ENCODE peak calls at places on chromosome 13, in nine cellular contexts. T is RPMI8226; B is MV-4-11; P is PC-3; U is T-helper 9 cell; Z is spleen; I is ELR; K is GM20000; H is stimulated activated CD4-positive, alpha-beta T cell treated with anti-CD3 and anti-CD28 coated beads, TNF-alpha, amount 100 ng/mL, for 48 hours. R is an unnamed sample.

GRCh38 chr13:80946008-80946802 is 605.3 kb upstream of the SPRY2 start:
- DNase-seq in T (no peak), B (no peak), P (peak; percentile 33), U (no peak), Z (no peak), I (no peak), K (no peak), H (no peak), R (no peak)

GRCh38 chr13:73870036-73870741 is 264.0 kb downstream of the KLF12 start:
- DNase-seq in T (no peak), B (no peak), P (no peak), U (no peak), Z (no peak), I (no peak), K (no peak), H (no peak), R (no peak)

GRCh38 chr13:27359203-27359821 is 65.1 kb upstream of the GTF3A start:
- DNase-seq in T (peak; percentile 56), B (peak; percentile 46), P (peak; percentile 75), U (peak; percentile 57), Z (peak; percentile 85), I (peak; percentile 69), K (peak; percentile 73), H (no peak), R (peak; percentile 89)

GRCh38 chr13:84870190-84870589 is 929.0 kb downstream of the SLITRK6 start:
- DNase-seq in T (peak; percentile 25), B (no peak), P (peak; percentile 60), U (no peak), Z (no peak), I (peak; percentile 28), K (no peak), H (no peak), R (no peak)

GRCh38 chr13:45807520-45808099 is 43.9 kb downstream of the SIAH3 start:
- DNase-seq in T (peak; percentile 49), B (peak; percentile 58), P (peak; percentile 59), U (no peak), Z (no peak), I (peak; percentile 71), K (peak; percentile 56), H (no peak), R (no peak)

GRCh38 chr13:73810647-73811046 is 323.6 kb downstream of the KLF12 start:
- DNase-seq in T (no peak), B (no peak), P (no peak), U (no peak), Z (no peak), I (peak; percentile 13), K (no peak), H (no peak), R (no peak)

GRCh38 chr13:71935166-71935840 is 68.3 kb upstream of the DACH1 start:
- DNase-seq in T (no peak), B (no peak), P (no peak), U (no peak), Z (no peak), I (no peak), K (no peak), H (no peak), R (no peak)

GRCh38 chr13:72205773-72206172 is 338.8 kb upstream of the DACH1 start:
- DNase-seq in T (no peak), B (no peak), P (peak; percentile 69), U (no peak), Z (no peak), I (peak; percentile 37), K (no peak), H (no peak), R (no peak)

GRCh38 chr13:70630247-70630646 is 522.0 kb upstream of the KLHL1 start:
- DNase-seq in T (no peak), B (no peak), P (peak; percentile 3), U (no peak), Z (no peak), I (peak; percentile 15), K (no peak), H (no peak), R (no peak)

GRCh38 chr13:108220042-108220441 is 1.9 kb downstream of the ABHD13 start:
- DNase-seq in T (peak; percentile 36), B (no peak), P (peak; percentile 70), U (no peak), Z (no peak), I (no peak), K (no peak), H (no peak), R (no peak)

GRCh38 chr13:27979765-27980279 is 8.7 kb downstream of the URAD start:
- DNase-seq in T (no peak), B (no peak), P (no peak), U (no peak), Z (no peak), I (no peak), K (peak; percentile 36), H (no peak), R (peak; percentile 66)

GRCh38 chr13:53137777-53138176 is 109.2 kb downstream of the OLFM4 start:
- DNase-seq in T (no peak), B (no peak), P (peak; percentile 4), U (no peak), Z (no peak), I (peak; percentile 46), K (no peak), H (no peak), R (no peak)

GRCh38 chr13:40058757-40059236 is 403.3 kb downstream of the COG6 start:
- DNase-seq in T (no peak), B (no peak), P (no peak), U (no peak), Z (no peak), I (no peak), K (peak; percentile 22), H (no peak), R (no peak)

GRCh38 chr13:37747071-37747612 is 122.4 kb downstream of the TRPC4 start:
- DNase-seq in T (no peak), B (peak; percentile 4), P (peak; percentile 86), U (no peak), Z (no peak), I (peak; percentile 85), K (no peak), H (no peak), R (no peak)

GRCh38 chr13:24183741-24184182 is 23.2 kb downstream of the SPATA13 start:
- DNase-seq in T (no peak), B (peak; percentile 26), P (no peak), U (no peak), Z (no peak), I (no peak), K (no peak), H (no peak), R (no peak)

GRCh38 chr13:60329221-60329983 is 67.6 kb upstream of the TDRD3 start:
- DNase-seq in T (peak; percentile 21), B (peak; percentile 47), P (peak; percentile 35), U (no peak), Z (no peak), I (peak; percentile 47), K (peak; percentile 51), H (no peak), R (no peak)

GRCh38 chr13:112674412-112675383 is 15.1 kb upstream of the ATP11A start:
- DNase-seq in T (no peak), B (no peak), P (no peak), U (no peak), Z (no peak), I (no peak), K (no peak), H (no peak), R (peak; percentile 61)

GRCh38 chr13:73767747-73768315 is 366.4 kb downstream of the KLF12 start:
- DNase-seq in T (peak; percentile 47), B (no peak), P (peak; percentile 27), U (peak; percentile 13), Z (no peak), I (peak; percentile 20), K (peak; percentile 10), H (no peak), R (no peak)

GRCh38 chr13:49667773-49668172 is 23.5 kb downstream of the EBPL start:
- DNase-seq in T (no peak), B (no peak), P (peak; percentile 54), U (no peak), Z (no peak), I (peak; percentile 58), K (no peak), H (no peak), R (no peak)

GRCh38 chr13:24341439-24341838 is 32.1 kb downstream of the C1QTNF9 start:
- DNase-seq in T (no peak), B (no peak), P (peak; percentile 58), U (no peak), Z (no peak), I (peak; percentile 41), K (no peak), H (no peak), R (no peak)

GRCh38 chr13:102580552-102581169 is 16.1 kb upstream of the TPP2 start:
- DNase-seq in T (peak; percentile 66), B (peak; percentile 60), P (peak; percentile 78), U (peak; percentile 6), Z (no peak), I (peak; percentile 77), K (peak; percentile 49), H (no peak), R (no peak)

GRCh38 chr13:61600360-61601033 is 184.8 kb upstream of the PCDH20 start:
- DNase-seq in T (no peak), B (no peak), P (no peak), U (no peak), Z (no peak), I (no peak), K (no peak), H (no peak), R (no peak)

GRCh38 chr13:25377244-25377962 is 5.6 kb downstream of the ATP8A2 start:
- DNase-seq in T (no peak), B (no peak), P (no peak), U (no peak), Z (no peak), I (no peak), K (no peak), H (no peak), R (no peak)

GRCh38 chr13:31031482-31031881 is 99.0 kb downstream of the TEX26 start:
- DNase-seq in T (no peak), B (no peak), P (no peak), U (no peak), Z (no peak), I (no peak), K (no peak), H (no peak), R (no peak)

GRCh38 chr13:111846396-111847174 is 220.4 kb upstream of the SOX1 start:
- DNase-seq in T (no peak), B (no peak), P (no peak), U (no peak), Z (no peak), I (no peak), K (no peak), H (no peak), R (no peak)

R was measured in posterior vena cava.